ENCODE peak calls at places on chromosomes 5 and 9, in seven cellular contexts. A is colonic mucosa, D is PC-3, Z is HAP-1, S is lower lobe of right lung, G is right atrium auricular region, X is tibial nerve. P is an unnamed sample.

GRCh38 chr9:90460220-90460619 is 182.4 kb downstream of the DIRAS2 start:
- DNase-seq in A (peak; percentile 53), D (no peak), Z (no peak), S (no peak), G (no peak), X (no peak), P (no peak)

GRCh38 chr9:124964056-124964455 is 23.2 kb upstream of the GOLGA1 start:
- DNase-seq in A (no peak), D (no peak), Z (no peak), S (no peak), G (no peak), X (no peak), P (no peak)

GRCh38 chr5:39370555-39371366 is 6.5 kb upstream of the C9 start:
- DNase-seq in A (peak; percentile 44), D (no peak), Z (no peak), S (no peak), G (no peak), X (no peak), P (no peak)

GRCh38 chr9:125525846-125526619 is 181.0 kb downstream of the MAPKAP1 start:
- DNase-seq in A (no peak), D (peak; percentile 9), Z (no peak), S (no peak), G (no peak), X (no peak), P (no peak)

GRCh38 chr9:137784046-137784445 is 93.5 kb upstream of the CACNA1B start:
- DNase-seq in A (no peak), D (no peak), Z (no peak), S (no peak), G (no peak), X (no peak), P (peak; percentile 80)

GRCh38 chr5:15757103-15757502 is 257.1 kb downstream of the FBXL7 start:
- DNase-seq in A (no peak), D (no peak), Z (no peak), S (no peak), G (no peak), X (no peak), P (no peak)

GRCh38 chr5:38321978-38322377 is 63.6 kb downstream of the EGFLAM start:
- DNase-seq in A (no peak), D (no peak), Z (no peak), S (no peak), G (no peak), X (no peak), P (no peak)

GRCh38 chr5:76703707-76704106 is 12.2 kb upstream of the F2R start:
- DNase-seq in A (no peak), D (no peak), Z (no peak), S (no peak), G (no peak), X (no peak), P (no peak)

GRCh38 chr9:87193925-87194380 is 246.6 kb upstream of the GAS1 start:
- DNase-seq in A (no peak), D (no peak), Z (no peak), S (no peak), G (no peak), X (peak; percentile 16), P (no peak)

GRCh38 chr9:4538107-4538506 is 47.8 kb downstream of the SLC1A1 start:
- DNase-seq in A (no peak), D (no peak), Z (no peak), S (no peak), G (no peak), X (no peak), P (no peak)

GRCh38 chr9:134215709-134216448 is 51.5 kb upstream of the RNU6ATAC start:
- DNase-seq in A (no peak), D (no peak), Z (no peak), S (peak; percentile 47), G (no peak), X (no peak), P (peak; percentile 52)

GRCh38 chr5:87321605-87322004 is 53.9 kb downstream of the RASA1 start:
- DNase-seq in A (no peak), D (no peak), Z (no peak), S (no peak), G (no peak), X (no peak), P (no peak)

GRCh38 chr5:107486489-107486888 is 184.2 kb downstream of the EFNA5 start:
- DNase-seq in A (no peak), D (peak; percentile 78), Z (no peak), S (no peak), G (no peak), X (no peak), P (no peak)

GRCh38 chr5:2024986-2025721 is 142.4 kb upstream of the IRX4 start:
- DNase-seq in A (no peak), D (no peak), Z (no peak), S (no peak), G (peak; percentile 38), X (no peak), P (no peak)

GRCh38 chr5:2029206-2029605 is 146.5 kb upstream of the IRX4 start:
- DNase-seq in A (no peak), D (no peak), Z (no peak), S (no peak), G (no peak), X (no peak), P (no peak)

GRCh38 chr5:2031581-2031980 is 148.9 kb upstream of the IRX4 start:
- DNase-seq in A (no peak), D (no peak), Z (no peak), S (no peak), G (no peak), X (no peak), P (no peak)

GRCh38 chr5:2030131-2030530 is 147.4 kb upstream of the IRX4 start:
- DNase-seq in A (no peak), D (no peak), Z (no peak), S (no peak), G (no peak), X (no peak), P (no peak)

DNA sequence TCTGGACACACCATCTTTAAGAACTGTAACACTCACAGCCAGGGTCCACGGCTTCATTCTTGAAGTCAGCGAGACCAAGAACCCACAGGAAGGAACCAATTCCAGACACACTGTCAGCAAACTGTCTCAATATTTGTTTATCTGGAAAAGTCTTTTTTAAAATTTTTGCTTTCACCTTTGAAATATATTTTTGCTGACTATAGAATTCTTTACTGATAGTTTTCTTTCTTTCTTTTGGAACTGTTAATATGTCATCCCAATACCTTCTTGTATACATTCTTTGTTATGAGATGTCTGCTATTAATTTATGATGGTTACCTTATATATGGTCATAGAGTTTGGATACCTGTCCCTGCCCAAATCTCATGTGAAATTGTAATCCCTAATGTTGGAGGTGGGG is 145.1 kb upstream of the IRX4 start:
- DNase-seq in A (no peak), D (no peak), Z (no peak), S (no peak), G (no peak), X (no peak), P (no peak)
- H3K27me3 ChIP-seq in A (no peaks in the 10 kb centered on the region), D (peaks cover 65% of the 10 kb centered on the region), Z (no peaks in the 10 kb centered on the region), S (peaks cover 7% of the 10 kb centered on the region), G (no peaks in the 10 kb centered on the region), X (no peaks in the 10 kb centered on the region), P (no peaks in the 10 kb centered on the region)

GRCh38 chr9:110620726-110621125 is 41.2 kb upstream of the SVEP1 start:
- DNase-seq in A (no peak), D (no peak), Z (no peak), S (no peak), G (no peak), X (no peak), P (no peak)

GRCh38 chr9:110622368-110622767 is 42.8 kb upstream of the SVEP1 start:
- DNase-seq in A (no peak), D (no peak), Z (no peak), S (no peak), G (no peak), X (no peak), P (no peak)

GRCh38 chr9:110623462-110624025 is 44.0 kb upstream of the SVEP1 start:
- DNase-seq in A (peak; percentile 56), D (peak; percentile 79), Z (peak; percentile 50), S (no peak), G (no peak), X (peak; percentile 90), P (no peak)

GRCh38 chr9:110626109-110626829 is 42.3 kb upstream of the MUSK start:
- DNase-seq in A (no peak), D (peak; percentile 56), Z (no peak), S (no peak), G (no peak), X (no peak), P (no peak)
- H3K4me3 ChIP-seq in A (no peak overlapping the region), D (no peak overlapping the region), Z (no peak overlapping the region), S (no peak overlapping the region), G (no peak overlapping the region), X (no peak overlapping the region), P (no peak overlapping the region)

DNA sequence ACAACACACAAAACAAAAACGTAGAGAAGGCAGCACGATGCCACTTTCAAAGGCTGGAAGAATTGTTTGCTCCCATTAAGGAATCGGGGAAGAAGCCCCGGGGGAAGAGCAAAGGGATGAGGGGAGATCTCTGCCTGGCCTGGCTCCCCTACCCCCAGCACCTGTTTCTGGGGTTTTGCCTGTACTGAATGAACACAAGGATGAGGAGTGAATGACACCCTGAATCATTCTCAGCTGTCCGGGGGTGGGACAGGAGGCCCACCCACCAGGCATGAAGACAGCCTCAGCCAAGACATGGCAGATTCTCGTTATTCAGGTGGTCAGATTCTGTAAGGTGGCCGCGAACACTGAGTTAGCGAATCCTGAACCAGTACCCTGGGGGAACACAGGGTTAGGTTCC is 7.5 kb downstream of the TBC1D9B start:
- DNase-seq in A (no peak), D (no peak), Z (no peak), S (no peak), G (no peak), X (no peak), P (no peak)
- H3K36me3 ChIP-seq in A (peaks cover 9% of the 10 kb centered on the region), D (no peaks in the 10 kb centered on the region), Z (peaks cover 70% of the 10 kb centered on the region), S (peaks cover 94% of the 10 kb centered on the region), G (peaks cover 32% of the 10 kb centered on the region), X (peaks cover 95% of the 10 kb centered on the region), P (peaks cover 7% of the 10 kb centered on the region)

GRCh38 chr5:174731214-174732039 is 7.0 kb downstream of the MSX2 start:
- DNase-seq in A (no peak), D (no peak), Z (no peak), S (no peak), G (no peak), X (no peak), P (peak; percentile 49)
- H3K27me3 ChIP-seq in A (peaks cover 50% of the 10 kb centered on the region), D (peaks cover 7% of the 10 kb centered on the region), Z (no peaks in the 10 kb centered on the region), S (peaks cover 88% of the 10 kb centered on the region), G (peaks cover 32% of the 10 kb centered on the region), X (peaks cover 2% of the 10 kb centered on the region), P (peaks cover 100% of the 10 kb centered on the region)

P was measured in H7.